ENCODE peak calls at places on chromosomes 7 and 10, in six cellular contexts. One of them, this sample, is unnamed.

GRCh38 chr10:46019541-46020343 is 10.7 kb downstream of the NCOA4 start:
- DNase-seq in cardiac fibroblast: peak
- DNase-seq in choroid plexus epithelial cell: peak
- DNase-seq in CD4-positive, alpha-beta T cell: no peak
- DNase-seq in heart right ventricle: no peak
- DNase-seq in progenitor cell of endocrine pancreas: no peak
- DNase-seq in this sample: no peak

GRCh38 chr7:112069879-112070321 is 136.3 kb downstream of the DOCK4 start:
- DNase-seq in cardiac fibroblast: peak
- DNase-seq in choroid plexus epithelial cell: peak
- DNase-seq in progenitor cell of endocrine pancreas: no peak
- DNase-seq in heart right ventricle: no peak
- DNase-seq in CD4-positive, alpha-beta T cell: no peak
- DNase-seq in this sample: peak

GRCh38 chr7:15801565-15801964 is 115.1 kb upstream of the MEOX2 start:
- DNase-seq in progenitor cell of endocrine pancreas: no peak
- DNase-seq in CD4-positive, alpha-beta T cell: no peak
- DNase-seq in heart right ventricle: no peak
- DNase-seq in choroid plexus epithelial cell: peak
- DNase-seq in cardiac fibroblast: peak
- DNase-seq in this sample: no peak

GRCh38 chr10:22690614-22691431 is 23.6 kb downstream of the PIP4K2A start:
- DNase-seq in cardiac fibroblast: peak
- DNase-seq in heart right ventricle: no peak
- DNase-seq in choroid plexus epithelial cell: peak
- DNase-seq in progenitor cell of endocrine pancreas: no peak
- DNase-seq in CD4-positive, alpha-beta T cell: no peak
- DNase-seq in this sample: peak

GRCh38 chr7:115059312-115059711 is 137.4 kb downstream of the MDFIC start:
- DNase-seq in choroid plexus epithelial cell: peak
- DNase-seq in progenitor cell of endocrine pancreas: no peak
- DNase-seq in heart right ventricle: no peak
- DNase-seq in cardiac fibroblast: no peak
- DNase-seq in CD4-positive, alpha-beta T cell: no peak
- DNase-seq in this sample: no peak

GRCh38 chr7:42745357-42746022 is 166.4 kb downstream of the C7orf25 start:
- DNase-seq in CD4-positive, alpha-beta T cell: no peak
- DNase-seq in choroid plexus epithelial cell: peak
- DNase-seq in heart right ventricle: peak
- DNase-seq in cardiac fibroblast: peak
- DNase-seq in progenitor cell of endocrine pancreas: no peak
- DNase-seq in this sample: peak

GRCh38 chr7:46169384-46169755 is 248.3 kb upstream of the IGFBP3 start:
- DNase-seq in choroid plexus epithelial cell: no peak
- DNase-seq in progenitor cell of endocrine pancreas: no peak
- DNase-seq in heart right ventricle: no peak
- DNase-seq in cardiac fibroblast: no peak
- DNase-seq in CD4-positive, alpha-beta T cell: no peak
- DNase-seq in this sample: no peak

GRCh38 chr10:98582363-98582762 is 135.6 kb upstream of the HPS1 start:
- DNase-seq in heart right ventricle: no peak
- DNase-seq in progenitor cell of endocrine pancreas: no peak
- DNase-seq in choroid plexus epithelial cell: no peak
- DNase-seq in CD4-positive, alpha-beta T cell: no peak
- DNase-seq in cardiac fibroblast: no peak
- DNase-seq in this sample: no peak

GRCh38 chr7:157679607-157680006 is 342.8 kb downstream of the DNAJB6 start:
- DNase-seq in heart right ventricle: no peak
- DNase-seq in choroid plexus epithelial cell: peak
- DNase-seq in CD4-positive, alpha-beta T cell: no peak
- DNase-seq in progenitor cell of endocrine pancreas: no peak
- DNase-seq in cardiac fibroblast: no peak
- DNase-seq in this sample: no peak

GRCh38 chr10:124890225-124890624 is 51.7 kb upstream of the ZRANB1 start:
- DNase-seq in heart right ventricle: no peak
- DNase-seq in choroid plexus epithelial cell: no peak
- DNase-seq in progenitor cell of endocrine pancreas: no peak
- DNase-seq in CD4-positive, alpha-beta T cell: no peak
- DNase-seq in cardiac fibroblast: no peak
- DNase-seq in this sample: no peak

GRCh38 chr7:11707606-11708193 is 124.3 kb downstream of the THSD7A start:
- DNase-seq in cardiac fibroblast: no peak
- DNase-seq in heart right ventricle: no peak
- DNase-seq in progenitor cell of endocrine pancreas: no peak
- DNase-seq in CD4-positive, alpha-beta T cell: no peak
- DNase-seq in choroid plexus epithelial cell: peak
- DNase-seq in this sample: no peak

GRCh38 chr7:157854066-157854891 is 517.5 kb downstream of the DNAJB6 start:
- DNase-seq in CD4-positive, alpha-beta T cell: no peak
- DNase-seq in heart right ventricle: peak
- DNase-seq in choroid plexus epithelial cell: no peak
- DNase-seq in cardiac fibroblast: no peak
- DNase-seq in progenitor cell of endocrine pancreas: no peak
- DNase-seq in this sample: no peak

GRCh38 chr7:103093429-103093828 is 18.5 kb downstream of the ARMC10 start:
- DNase-seq in cardiac fibroblast: no peak
- DNase-seq in heart right ventricle: no peak
- DNase-seq in CD4-positive, alpha-beta T cell: no peak
- DNase-seq in progenitor cell of endocrine pancreas: no peak
- DNase-seq in choroid plexus epithelial cell: no peak
- DNase-seq in this sample: peak

GRCh38 chr10:23630880-23631279 is 192.0 kb downstream of the OTUD1 start:
- DNase-seq in choroid plexus epithelial cell: peak
- DNase-seq in CD4-positive, alpha-beta T cell: no peak
- DNase-seq in cardiac fibroblast: no peak
- DNase-seq in heart right ventricle: no peak
- DNase-seq in progenitor cell of endocrine pancreas: no peak
- DNase-seq in this sample: no peak

GRCh38 chr7:55546826-55547225 is 25.5 kb downstream of the VOPP1 start:
- DNase-seq in cardiac fibroblast: peak
- DNase-seq in heart right ventricle: peak
- DNase-seq in CD4-positive, alpha-beta T cell: no peak
- DNase-seq in choroid plexus epithelial cell: peak
- DNase-seq in progenitor cell of endocrine pancreas: no peak
- DNase-seq in this sample: peak

GRCh38 chr7:135159359-135160087 is 11.0 kb downstream of the CYREN start:
- DNase-seq in progenitor cell of endocrine pancreas: no peak
- DNase-seq in CD4-positive, alpha-beta T cell: no peak
- DNase-seq in choroid plexus epithelial cell: no peak
- DNase-seq in cardiac fibroblast: peak
- DNase-seq in heart right ventricle: no peak
- DNase-seq in this sample: no peak

GRCh38 chr10:26448706-26449435 is 10.7 kb downstream of the APBB1IP start:
- DNase-seq in choroid plexus epithelial cell: no peak
- DNase-seq in CD4-positive, alpha-beta T cell: peak
- DNase-seq in cardiac fibroblast: no peak
- DNase-seq in progenitor cell of endocrine pancreas: no peak
- DNase-seq in heart right ventricle: no peak
- DNase-seq in this sample: no peak
- TF ChIP-seq CTCF in choroid plexus epithelial cell: no peak
- TF ChIP-seq CTCF in CD4-positive, alpha-beta T cell: no peak
- TF ChIP-seq CTCF in cardiac fibroblast: no peak
- TF ChIP-seq CTCF in progenitor cell of endocrine pancreas: no peak
- TF ChIP-seq CTCF in heart right ventricle: no peak
- TF ChIP-seq CTCF in this sample: no peak

GRCh38 chr7:127516320-127516719 is 69.1 kb downstream of the GCC1 start:
- DNase-seq in CD4-positive, alpha-beta T cell: no peak
- DNase-seq in cardiac fibroblast: no peak
- DNase-seq in heart right ventricle: no peak
- DNase-seq in progenitor cell of endocrine pancreas: no peak
- DNase-seq in choroid plexus epithelial cell: no peak
- DNase-seq in this sample: no peak

GRCh38 chr7:127512587-127512986 is 72.8 kb downstream of the GCC1 start:
- DNase-seq in heart right ventricle: no peak
- DNase-seq in CD4-positive, alpha-beta T cell: no peak
- DNase-seq in progenitor cell of endocrine pancreas: no peak
- DNase-seq in cardiac fibroblast: no peak
- DNase-seq in choroid plexus epithelial cell: no peak
- DNase-seq in this sample: no peak

GRCh38 chr7:127513311-127513710 is 72.1 kb downstream of the GCC1 start:
- DNase-seq in CD4-positive, alpha-beta T cell: no peak
- DNase-seq in cardiac fibroblast: no peak
- DNase-seq in progenitor cell of endocrine pancreas: no peak
- DNase-seq in choroid plexus epithelial cell: no peak
- DNase-seq in heart right ventricle: no peak
- DNase-seq in this sample: no peak

DNA sequence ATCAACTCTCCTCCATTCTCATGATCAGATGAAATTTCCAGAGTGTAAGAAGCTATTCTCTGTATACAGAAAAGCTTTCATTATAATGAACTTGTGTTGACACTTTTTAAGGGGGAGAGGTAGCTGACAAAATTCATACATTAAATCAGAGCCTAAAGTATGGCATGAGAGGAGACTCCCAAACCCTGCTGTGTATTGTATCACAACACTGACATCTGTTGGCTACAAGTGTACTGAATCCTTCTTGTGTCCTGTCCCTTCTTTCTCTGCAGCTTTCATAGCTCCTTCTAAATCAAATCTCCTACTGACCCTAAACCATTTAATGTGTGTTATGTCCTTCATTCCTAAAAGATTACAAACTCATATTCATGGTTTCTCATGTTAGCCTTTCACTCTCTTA is 70.9 kb downstream of the GCC1 start:
- DNase-seq in CD4-positive, alpha-beta T cell: no peak
- DNase-seq in heart right ventricle: no peak
- DNase-seq in cardiac fibroblast: peak
- DNase-seq in progenitor cell of endocrine pancreas: no peak
- DNase-seq in choroid plexus epithelial cell: peak
- DNase-seq in this sample: peak
- TF ChIP-seq CTCF in CD4-positive, alpha-beta T cell: peak
- TF ChIP-seq CTCF in heart right ventricle: peak
- TF ChIP-seq CTCF in cardiac fibroblast: peak
- TF ChIP-seq CTCF in progenitor cell of endocrine pancreas: peak
- TF ChIP-seq CTCF in choroid plexus epithelial cell: peak
- TF ChIP-seq CTCF in this sample: peak

DNA sequence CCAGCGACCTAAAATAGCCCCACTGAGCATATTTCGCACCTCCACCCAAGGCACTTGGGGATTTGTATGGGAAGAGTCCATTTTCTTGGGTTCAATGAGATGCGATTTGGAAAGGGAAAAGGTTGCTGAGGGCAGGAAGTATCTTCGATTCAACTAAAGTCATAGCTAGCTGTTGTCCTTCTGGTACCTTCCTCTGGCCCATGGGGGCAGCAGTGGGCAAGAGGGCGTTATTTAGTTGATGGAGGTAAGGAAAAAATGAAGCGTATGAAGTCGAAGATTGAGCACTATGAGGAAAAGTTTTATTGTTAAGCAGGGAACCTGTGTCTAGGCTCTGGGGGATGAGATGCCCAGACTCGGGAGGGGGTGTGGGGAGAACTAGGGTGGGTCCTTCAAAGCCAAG is 135.4 kb downstream of the EVX1 start:
- DNase-seq in choroid plexus epithelial cell: no peak
- DNase-seq in cardiac fibroblast: no peak
- DNase-seq in progenitor cell of endocrine pancreas: no peak
- DNase-seq in heart right ventricle: no peak
- DNase-seq in CD4-positive, alpha-beta T cell: no peak
- DNase-seq in this sample: no peak
- TF ChIP-seq CTCF in choroid plexus epithelial cell: peak
- TF ChIP-seq CTCF in cardiac fibroblast: no peak
- TF ChIP-seq CTCF in progenitor cell of endocrine pancreas: no peak
- TF ChIP-seq CTCF in heart right ventricle: no peak
- TF ChIP-seq CTCF in CD4-positive, alpha-beta T cell: no peak
- TF ChIP-seq CTCF in this sample: no peak

DNA sequence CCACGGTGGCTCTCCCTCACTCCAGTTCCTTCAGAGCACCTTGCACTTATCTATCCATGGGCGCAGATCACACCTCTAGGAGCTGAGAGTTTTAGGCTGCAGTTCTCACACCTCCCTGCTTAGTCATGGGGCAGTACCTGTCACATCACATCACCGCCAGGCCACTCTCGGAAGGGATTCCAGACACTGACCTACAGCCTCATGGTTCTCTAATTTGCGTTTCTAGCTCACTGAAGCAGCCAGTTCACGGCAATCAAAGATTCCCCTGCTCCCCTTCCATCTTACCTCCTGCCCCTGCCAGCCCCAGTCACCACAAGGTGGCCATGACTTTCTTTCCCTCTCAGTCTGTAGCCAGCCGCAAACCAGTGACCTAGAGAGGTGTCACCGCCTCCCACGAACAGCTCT is 34.2 kb downstream of the ADRB1 start:
- DNase-seq in CD4-positive, alpha-beta T cell: no peak
- DNase-seq in choroid plexus epithelial cell: no peak
- DNase-seq in heart right ventricle: no peak
- DNase-seq in progenitor cell of endocrine pancreas: no peak
- DNase-seq in cardiac fibroblast: no peak
- DNase-seq in this sample: no peak
- TF ChIP-seq CTCF in CD4-positive, alpha-beta T cell: no peak
- TF ChIP-seq CTCF in choroid plexus epithelial cell: no peak
- TF ChIP-seq CTCF in heart right ventricle: no peak
- TF ChIP-seq CTCF in progenitor cell of endocrine pancreas: no peak
- TF ChIP-seq CTCF in cardiac fibroblast: no peak
- TF ChIP-seq CTCF in this sample: no peak

DNA sequence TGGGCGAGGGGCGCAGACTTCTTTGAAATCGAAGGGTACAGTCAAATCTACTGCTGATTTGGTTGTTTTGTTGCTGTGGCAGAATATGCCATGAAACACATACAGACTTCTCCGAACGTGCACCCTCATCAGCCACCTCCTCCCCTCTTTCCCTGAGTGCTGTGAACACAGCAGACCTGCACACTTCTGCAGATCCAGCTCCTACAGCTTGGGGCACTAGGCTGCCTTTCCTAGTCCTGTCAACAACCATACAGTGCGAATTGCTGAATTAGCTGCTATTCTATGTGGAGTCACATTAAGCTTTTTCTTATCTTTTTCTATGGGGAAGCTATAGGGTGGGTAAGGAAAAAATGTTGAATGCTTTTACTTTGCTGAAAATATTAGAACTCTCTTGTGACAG is 57.5 kb downstream of the COL17A1 start:
- DNase-seq in heart right ventricle: no peak
- DNase-seq in choroid plexus epithelial cell: peak
- DNase-seq in progenitor cell of endocrine pancreas: no peak
- DNase-seq in CD4-positive, alpha-beta T cell: no peak
- DNase-seq in cardiac fibroblast: peak
- DNase-seq in this sample: peak
- TF ChIP-seq CTCF in heart right ventricle: peak
- TF ChIP-seq CTCF in choroid plexus epithelial cell: peak
- TF ChIP-seq CTCF in progenitor cell of endocrine pancreas: peak
- TF ChIP-seq CTCF in CD4-positive, alpha-beta T cell: no peak
- TF ChIP-seq CTCF in cardiac fibroblast: peak
- TF ChIP-seq CTCF in this sample: peak

GRCh38 chr7:4769753-4770152 is 5.7 kb upstream of the AP5Z1 start:
- DNase-seq in progenitor cell of endocrine pancreas: no peak
- DNase-seq in heart right ventricle: no peak
- DNase-seq in cardiac fibroblast: peak
- DNase-seq in choroid plexus epithelial cell: peak
- DNase-seq in CD4-positive, alpha-beta T cell: no peak
- DNase-seq in this sample: no peak
- TF ChIP-seq CTCF in progenitor cell of endocrine pancreas: no peak
- TF ChIP-seq CTCF in heart right ventricle: no peak
- TF ChIP-seq CTCF in cardiac fibroblast: no peak
- TF ChIP-seq CTCF in choroid plexus epithelial cell: no peak
- TF ChIP-seq CTCF in CD4-positive, alpha-beta T cell: no peak
- TF ChIP-seq CTCF in this sample: no peak